ENCODE peak calls at places on chromosome 14, in five cellular contexts. V, N, H, L and W are unnamed samples.

GRCh38 chr14:64965356-64966000 is 6.7 kb downstream of the RAB15 start:
- DNase-seq in V (no peak), N (no peak), H (no peak), L (no peak), W (no peak)

GRCh38 chr14:99066378-99066777 is 205.6 kb downstream of the BCL11B start:
- DNase-seq in V (no peak), N (no peak), H (no peak), L (no peak), W (no peak)

GRCh38 chr14:69315302-69315701 is 55.3 kb downstream of the GALNT16 start:
- DNase-seq in V (no peak), N (no peak), H (no peak), L (peak; percentile 13), W (peak; percentile 25)

GRCh38 chr14:59727073-59727661 is 143.4 kb downstream of the RTN1 start:
- DNase-seq in V (no peak), N (no peak), H (peak; percentile 74), L (no peak), W (no peak)

GRCh38 chr14:51581017-51581881 is 70.5 kb upstream of the FRMD6 start:
- DNase-seq in V (no peak), N (no peak), H (no peak), L (no peak), W (no peak)

GRCh38 chr14:98835051-98835824 is 436.8 kb downstream of the BCL11B start:
- DNase-seq in V (no peak), N (no peak), H (no peak), L (no peak), W (no peak)

GRCh38 chr14:33568935-33569579 is 381.8 kb downstream of the EGLN3 start:
- DNase-seq in V (no peak), N (no peak), H (no peak), L (no peak), W (no peak)

GRCh38 chr14:22427771-22428228 is 161.2 kb downstream of the DAD1 start:
- DNase-seq in V (no peak), N (no peak), H (no peak), L (no peak), W (peak; percentile 77)

GRCh38 chr14:87944987-87945604 is 47.9 kb downstream of the GALC start:
- DNase-seq in V (no peak), N (no peak), H (no peak), L (peak; percentile 12), W (no peak)

GRCh38 chr14:105187935-105188524 is 6.9 kb upstream of the NUDT14 start:
- DNase-seq in V (peak; percentile 44), N (peak; percentile 56), H (no peak), L (no peak), W (no peak)

GRCh38 chr14:24113379-24113800 is 1.2 kb upstream of the DCAF11 start:
- DNase-seq in V (no peak), N (no peak), H (no peak), L (no peak), W (no peak)

GRCh38 chr14:70425349-70425748 is 8.5 kb upstream of the SYNJ2BP start:
- DNase-seq in V (peak; percentile 27), N (no peak), H (no peak), L (no peak), W (no peak)

GRCh38 chr14:80447396-80447795 is 236.1 kb upstream of the DIO2 start:
- DNase-seq in V (no peak), N (no peak), H (no peak), L (no peak), W (no peak)

GRCh38 chr14:92352158-92352985 is 29.4 kb downstream of the SLC24A4 start:
- DNase-seq in V (no peak), N (no peak), H (no peak), L (peak; percentile 32), W (no peak)

GRCh38 chr14:72796935-72797334 is 97.0 kb downstream of the DPF3 start:
- DNase-seq in V (no peak), N (no peak), H (no peak), L (no peak), W (no peak)

GRCh38 chr14:61042220-61042619 is 61.2 kb downstream of the SLC38A6 start:
- DNase-seq in V (no peak), N (no peak), H (no peak), L (no peak), W (no peak)

GRCh38 chr14:97056086-97056485 is 258.9 kb downstream of the VRK1 start:
- DNase-seq in V (no peak), N (no peak), H (no peak), L (no peak), W (no peak)
- TF ChIP-seq CTCF in V (no peak), N (no peak), H (no peak), L (peak; percentile 7), W (no peak)

DNA sequence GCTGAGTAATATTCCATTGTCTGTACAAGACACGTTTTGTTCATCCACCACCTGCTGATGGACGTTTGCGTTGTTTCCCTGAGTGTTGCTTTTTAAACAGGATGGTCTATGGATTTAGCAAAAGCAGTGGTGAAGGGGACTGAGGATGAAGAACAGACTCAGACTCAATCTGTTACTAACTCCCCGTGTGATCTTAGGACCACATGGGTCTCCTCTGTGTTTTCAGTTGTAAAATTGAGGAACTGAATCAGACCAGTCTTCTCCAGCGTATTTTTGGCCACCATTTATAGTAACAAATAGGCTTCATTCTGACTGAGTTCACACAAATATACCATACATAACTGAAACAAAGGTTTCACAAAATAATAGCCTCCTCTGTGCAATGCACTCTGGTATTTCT is 85.6 kb downstream of the FOXN3 start:
- DNase-seq in V (no peak), N (no peak), H (no peak), L (no peak), W (no peak)
- TF ChIP-seq EP300 in V (no peak), N (no peak), H (no peak), L (no peak), W (no peak)

GRCh38 chr14:44616204-44616603 is 109.1 kb upstream of the FSCB start:
- DNase-seq in V (no peak), N (no peak), H (no peak), L (no peak), W (no peak)
- TF ChIP-seq POLR2AphosphoS5 in V (no peak), N (no peak), H (no peak), L (no peak), W (no peak)

GRCh38 chr14:21234112-21234511 is 35.1 kb downstream of the HNRNPC start:
- DNase-seq in V (no peak), N (no peak), H (no peak), L (no peak), W (no peak)

GRCh38 chr14:21229821-21230220 is 39.4 kb downstream of the HNRNPC start:
- DNase-seq in V (no peak), N (no peak), H (no peak), L (no peak), W (no peak)

GRCh38 chr14:21236948-21237797 is 32.1 kb downstream of the HNRNPC start:
- DNase-seq in V (no peak), N (no peak), H (no peak), L (no peak), W (no peak)

GRCh38 chr14:21231020-21231652 is 38.1 kb downstream of the HNRNPC start:
- DNase-seq in V (no peak), N (no peak), H (no peak), L (no peak), W (no peak)

DNA sequence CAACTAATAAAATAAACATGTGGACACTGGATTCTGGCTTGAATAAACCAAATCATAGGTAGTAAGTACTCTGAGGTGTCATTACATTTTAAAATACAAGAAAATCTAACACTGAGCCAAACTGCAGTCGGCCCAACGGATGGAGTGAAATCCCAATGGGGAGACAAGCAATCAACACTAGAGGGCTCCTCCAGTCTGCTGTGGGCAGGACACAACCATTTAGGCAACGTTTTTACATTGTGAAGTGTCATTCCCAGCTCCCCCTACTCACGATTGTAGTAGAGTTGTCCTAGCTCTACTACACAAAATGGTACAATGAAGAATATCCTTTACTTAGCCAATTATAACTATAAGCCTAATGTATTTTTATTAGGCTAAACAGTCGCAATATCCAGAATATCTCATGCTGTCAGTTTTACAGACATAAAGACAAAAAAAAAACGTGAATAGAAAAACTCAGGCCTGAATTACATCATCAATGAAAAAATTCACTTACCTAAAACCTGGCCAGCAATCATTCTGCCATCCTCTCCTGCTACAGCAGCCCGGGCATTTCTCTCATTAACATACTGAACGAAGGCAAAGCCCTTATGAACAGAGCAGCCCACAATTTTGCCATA is 35.7 kb downstream of the HNRNPC start:
- DNase-seq in V (no peak), N (no peak), H (no peak), L (peak; percentile 6), W (no peak)
- TF ChIP-seq CTCF in V (no peak), N (peak; percentile 11), H (peak; percentile 30), L (peak; percentile 15), W (no peak)

GRCh38 chr14:55448146-55448614 is 7.8 kb upstream of the TBPL2 start:
- DNase-seq in V (peak; percentile 35), N (peak; percentile 60), H (no peak), L (peak; percentile 20), W (no peak)
- TF ChIP-seq EP300 in V (no peak), N (no peak), H (no peak), L (no peak), W (no peak)

DNA sequence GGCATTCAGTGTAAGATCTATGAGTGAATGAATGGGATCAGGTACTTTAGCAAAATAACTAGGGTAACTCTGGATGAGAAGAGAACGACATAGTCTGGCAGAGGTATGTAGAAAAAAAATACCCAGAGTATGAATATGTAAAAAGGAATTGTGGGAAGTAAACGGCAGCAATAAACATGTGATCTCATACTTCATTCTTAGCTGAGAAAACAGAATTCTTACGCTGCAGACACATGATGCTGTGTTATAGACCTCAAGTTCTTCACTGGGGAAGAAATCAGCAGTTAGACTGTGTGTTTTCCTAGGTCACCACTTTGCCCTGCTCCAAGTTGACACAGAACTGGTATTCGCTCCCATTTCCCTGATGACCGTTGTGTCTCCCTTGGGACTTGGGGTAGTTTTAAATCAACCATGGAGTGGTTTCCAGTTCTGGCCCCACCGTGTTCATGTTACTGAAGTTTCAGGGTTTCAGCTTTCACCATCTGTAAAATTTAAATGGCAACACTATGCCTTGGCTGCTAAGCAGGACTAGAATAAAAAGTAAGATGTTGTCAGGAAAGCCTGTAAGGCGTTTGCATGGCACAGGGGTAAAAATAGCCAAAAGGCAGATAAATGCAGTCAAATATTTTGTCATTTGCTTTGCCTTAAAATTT is 223.7 kb downstream of the PELI2 start:
- DNase-seq in V (no peak), N (no peak), H (no peak), L (no peak), W (no peak)
- TF ChIP-seq POLR2AphosphoS5 in V (no peak), N (no peak), H (no peak), L (no peak), W (no peak)

DNA sequence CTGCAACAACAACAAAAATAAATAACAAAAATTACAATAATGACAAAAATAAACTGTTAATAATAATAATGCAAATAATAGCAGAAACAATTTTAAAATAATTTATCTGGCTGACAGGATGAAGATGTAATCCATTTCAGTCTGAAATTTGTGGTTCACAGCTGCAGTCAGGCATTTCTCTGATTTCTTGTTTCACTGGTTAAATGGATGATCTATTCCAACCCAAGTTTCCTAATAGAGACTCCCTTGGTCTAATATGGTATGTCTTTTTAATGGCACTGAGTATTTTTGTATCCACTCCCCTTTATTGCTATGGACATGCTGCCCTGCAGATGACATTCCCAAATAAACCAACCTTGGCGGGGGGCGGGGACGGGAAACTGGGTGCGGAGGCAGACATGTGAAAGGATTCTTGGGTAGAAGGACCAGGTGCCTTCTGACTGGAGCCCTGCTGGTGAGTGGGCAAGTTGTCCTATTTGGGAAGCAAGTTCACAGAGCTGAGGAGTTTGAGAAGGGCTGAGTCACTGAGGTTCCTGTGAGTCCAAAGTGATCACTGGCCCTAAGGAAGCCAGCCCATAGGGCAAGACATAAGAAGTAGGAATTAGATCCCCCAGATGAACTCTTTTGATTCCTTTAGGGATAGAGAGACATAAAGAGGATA is 14.4 kb downstream of the FOXG1 start:
- DNase-seq in V (no peak), N (no peak), H (no peak), L (no peak), W (no peak)
- TF ChIP-seq CTCF in V (no peak), N (no peak), H (no peak), L (no peak), W (no peak)